ENCODE peak calls at places on chromosomes 7 and 10, in four cellular contexts. D, A, I and S are unnamed samples.

GRCh38 chr7:17773289-17773626 is 167.0 kb downstream of the SNX13 start:
- DNase-seq in D (no peak), A (no peak), I (no peak), S (no peak)

GRCh38 chr10:103733002-103733419 is 122.4 kb downstream of the SH3PXD2A start:
- DNase-seq in I (no peak), D (no peak), A (no peak), S (no peak)

GRCh38 chr7:36895112-36895511 is 170.8 kb upstream of the AOAH start:
- DNase-seq in D (no peak), I (no peak), A (no peak), S (no peak)

GRCh38 chr10:62205750-62206399 is 62.8 kb downstream of the RTKN2 start:
- DNase-seq in A (no peak), D (no peak), I (no peak), S (no peak)

GRCh38 chr7:137772221-137772620 is 74.6 kb downstream of the DGKI start:
- DNase-seq in D (no peak), A (no peak), I (no peak), S (no peak)

GRCh38 chr10:126372359-126372758 is 15.9 kb downstream of the ADAM12 start:
- DNase-seq in D (no peak), A (no peak), I (no peak), S (no peak)

GRCh38 chr10:87054373-87055295 is 34.5 kb downstream of the FAM25A start:
- DNase-seq in I (no peak), D (no peak), A (no peak), S (no peak)

GRCh38 chr10:71627230-71627939 is 92.2 kb downstream of the C10orf105 start:
- DNase-seq in D (no peak), A (peak; percentile 37), I (no peak), S (no peak)

GRCh38 chr7:80779456-80779855 is 139.4 kb downstream of the SEMA3C start:
- DNase-seq in I (no peak), D (no peak), A (no peak), S (no peak)

GRCh38 chr7:80783177-80783687 is 135.6 kb downstream of the SEMA3C start:
- DNase-seq in A (no peak), D (no peak), I (no peak), S (no peak)

GRCh38 chr7:80781146-80781545 is 137.7 kb downstream of the SEMA3C start:
- DNase-seq in D (no peak), A (no peak), I (no peak), S (no peak)

GRCh38 chr7:80783688-80784327 is 135.0 kb downstream of the SEMA3C start:
- DNase-seq in D (no peak), A (no peak), I (no peak), S (no peak)

GRCh38 chr7:80781561-80781979 is 137.3 kb downstream of the SEMA3C start:
- DNase-seq in A (no peak), I (no peak), D (no peak), S (no peak)
- TF ChIP-seq CTCF in A (no peak), I (no peak), D (no peak), S (no peak)

DNA sequence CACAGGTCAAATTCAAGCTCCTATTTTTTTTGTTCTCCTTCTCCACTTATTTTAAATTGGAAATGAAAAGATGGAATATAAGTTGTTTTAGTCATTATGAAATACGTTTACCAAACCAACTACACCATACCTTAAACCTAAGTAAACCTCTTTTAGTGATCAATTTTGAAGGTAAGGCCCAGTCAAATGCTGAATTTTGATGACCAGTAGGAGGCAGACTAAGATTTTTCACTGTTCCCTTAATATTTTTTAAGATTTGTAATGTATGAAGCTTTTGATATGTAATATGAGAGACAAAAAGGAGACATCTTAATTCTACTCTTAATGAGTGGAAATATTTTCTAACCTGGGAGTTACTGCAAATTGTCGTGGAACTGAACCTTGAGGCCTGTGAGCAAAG is 311.6 kb downstream of the EXOC4 start:
- DNase-seq in I (no peak), D (no peak), A (no peak), S (no peak)
- TF ChIP-seq CTCF in I (no peak), D (no peak), A (no peak), S (no peak)

GRCh38 chr10:118544401-118544948 is 51.0 kb downstream of the PRLHR start:
- DNase-seq in D (no peak), A (no peak), I (no peak), S (no peak)
- TF ChIP-seq CTCF in D (peak; percentile 13), A (no peak), I (no peak), S (no peak)

GRCh38 chr7:55056577-55057480 is 38.0 kb downstream of the EGFR start:
- DNase-seq in I (no peak), D (no peak), A (no peak), S (no peak)
- TF ChIP-seq CTCF in I (no peak), D (no peak), A (no peak), S (no peak)

DNA sequence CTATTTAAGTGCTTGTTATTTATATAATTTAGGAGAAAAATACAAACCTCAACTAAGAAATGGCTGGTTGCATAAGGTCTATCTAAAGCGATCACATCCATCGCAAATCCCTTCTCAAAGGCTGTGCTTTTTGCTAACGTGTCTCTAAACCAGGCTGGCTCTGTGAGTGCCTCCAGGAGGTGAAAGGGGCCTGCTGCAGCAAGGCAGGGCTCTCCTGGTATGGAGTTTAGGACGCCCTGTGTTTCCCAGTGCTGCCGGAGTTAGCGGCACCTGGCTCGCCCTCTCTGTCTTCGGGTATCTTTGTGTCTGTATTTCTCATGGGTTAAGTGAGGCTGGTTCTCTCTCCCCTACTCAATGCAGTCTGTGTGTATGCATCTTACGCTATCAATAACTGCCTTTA is 68.4 kb upstream of the ATP6V0A4 start:
- DNase-seq in A (no peak), I (no peak), D (no peak), S (no peak)
- TF ChIP-seq CTCF in A (no peak), I (no peak), D (no peak), S (no peak)

DNA sequence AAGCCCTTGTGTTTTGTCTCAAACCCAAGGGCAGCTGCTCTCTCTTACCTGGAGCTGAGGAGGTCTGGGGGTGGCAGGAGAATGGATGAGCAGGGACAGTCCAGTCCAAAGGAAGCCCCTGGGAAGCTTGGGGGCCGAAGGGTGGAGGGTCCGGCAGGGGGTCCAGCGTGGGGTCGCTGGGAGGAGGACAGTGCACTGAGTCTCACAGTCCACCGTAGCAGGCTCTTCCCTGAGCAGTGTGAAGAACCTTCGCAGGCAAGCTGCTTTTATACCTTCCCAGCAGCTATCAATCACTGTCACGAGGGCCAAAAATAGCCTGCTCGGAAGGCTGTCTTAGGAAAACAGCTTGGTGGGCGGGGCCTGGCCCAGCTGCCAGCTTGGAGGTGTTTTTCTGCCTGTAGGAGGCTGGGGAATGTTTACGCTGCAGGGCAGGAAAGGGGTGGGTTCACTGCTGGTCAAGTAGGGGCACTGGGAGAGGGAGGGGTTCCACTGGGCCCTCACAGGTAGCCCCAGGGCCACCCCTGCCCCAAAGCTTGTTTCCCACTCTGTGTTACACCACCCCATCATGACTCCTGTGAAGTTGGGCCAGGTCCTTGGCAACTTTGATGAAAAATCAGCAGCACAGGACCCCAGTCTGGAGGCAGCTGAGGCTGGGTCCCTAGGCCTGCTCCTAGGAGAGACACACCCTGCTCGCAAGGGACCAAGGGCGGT is at the start of gene DEPP1:
- DNase-seq in A (peak; percentile 87), D (no peak), I (no peak), S (no peak)
- TF ChIP-seq CTCF in A (no peak), D (no peak), I (no peak), S (no peak)

DNA sequence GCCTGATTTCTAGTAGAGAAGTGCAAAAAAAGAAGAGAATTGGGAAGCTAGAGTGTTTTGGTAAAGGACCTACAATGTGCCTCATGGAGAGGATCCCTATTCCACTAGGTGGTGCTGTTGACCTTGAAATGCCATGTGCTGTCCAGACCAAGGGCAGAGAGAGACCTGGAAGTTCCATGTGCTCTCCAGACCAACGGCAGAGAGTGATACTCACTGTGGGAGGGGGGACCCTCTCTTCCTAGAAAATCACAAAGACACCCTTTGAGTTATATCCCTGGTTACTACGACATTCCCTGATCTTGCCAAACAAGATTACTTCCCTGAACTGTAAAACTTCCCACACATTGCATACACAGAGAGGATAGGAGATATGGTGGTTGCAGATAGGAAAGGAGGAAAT is 212.7 kb upstream of the ZNF804B start:
- DNase-seq in I (no peak), D (no peak), A (no peak), S (no peak)
- TF ChIP-seq CTCF in I (no peak), D (no peak), A (peak; percentile 28), S (no peak)